ENCODE peak calls at places on chromosome 20, in four cellular contexts. One of them, this sample, is unnamed.

GRCh38 chr20:33261465-33261864 is 21.5 kb upstream of the BPIFB1 start:
- DNase-seq in breast epithelium: no peak
- DNase-seq in GM23338: peak
- DNase-seq in stomach: no peak
- DNase-seq in this sample: no peak

GRCh38 chr20:6780414-6780813 is 12.9 kb downstream of the BMP2 start:
- DNase-seq in GM23338: no peak
- DNase-seq in stomach: no peak
- DNase-seq in breast epithelium: no peak
- DNase-seq in this sample: no peak

GRCh38 chr20:6026051-6026450 is 27.8 kb downstream of the LRRN4 start:
- DNase-seq in GM23338: no peak
- DNase-seq in stomach: no peak
- DNase-seq in breast epithelium: no peak
- DNase-seq in this sample: no peak

GRCh38 chr20:7741866-7742265 is 198.4 kb downstream of the HAO1 start:
- DNase-seq in breast epithelium: no peak
- DNase-seq in stomach: no peak
- DNase-seq in GM23338: no peak
- DNase-seq in this sample: no peak

GRCh38 chr20:61162506-61162905 is 89.6 kb upstream of the CDH4 start:
- DNase-seq in stomach: no peak
- DNase-seq in breast epithelium: no peak
- DNase-seq in GM23338: no peak
- DNase-seq in this sample: no peak

GRCh38 chr20:15582146-15582776 is 991.0 kb downstream of the KIF16B start:
- DNase-seq in GM23338: no peak
- DNase-seq in breast epithelium: no peak
- DNase-seq in stomach: no peak
- DNase-seq in this sample: no peak

GRCh38 chr20:62198931-62199330 is 16.1 kb downstream of the MTG2 start:
- DNase-seq in GM23338: no peak
- DNase-seq in stomach: no peak
- DNase-seq in breast epithelium: no peak
- DNase-seq in this sample: peak

GRCh38 chr20:46852313-46852712 is 42.3 kb upstream of the EYA2 start:
- DNase-seq in breast epithelium: no peak
- DNase-seq in stomach: no peak
- DNase-seq in GM23338: no peak
- DNase-seq in this sample: no peak

GRCh38 chr20:16966276-16966880 is 218.2 kb downstream of the OTOR start:
- DNase-seq in GM23338: no peak
- DNase-seq in breast epithelium: no peak
- DNase-seq in stomach: no peak
- DNase-seq in this sample: no peak

GRCh38 chr20:46994341-46994740 is 99.7 kb downstream of the EYA2 start:
- DNase-seq in breast epithelium: no peak
- DNase-seq in GM23338: no peak
- DNase-seq in stomach: peak
- DNase-seq in this sample: peak

GRCh38 chr20:33419140-33419974 is 18.0 kb upstream of the CDK5RAP1 start:
- DNase-seq in GM23338: no peak
- DNase-seq in breast epithelium: no peak
- DNase-seq in stomach: no peak
- DNase-seq in this sample: no peak

GRCh38 chr20:5535211-5535756 is 214.9 kb upstream of the SHLD1 start:
- DNase-seq in stomach: no peak
- DNase-seq in GM23338: no peak
- DNase-seq in breast epithelium: no peak
- DNase-seq in this sample: no peak

GRCh38 chr20:5041433-5041832 is 40.1 kb upstream of the SLC23A2 start:
- DNase-seq in stomach: no peak
- DNase-seq in breast epithelium: no peak
- DNase-seq in GM23338: peak
- DNase-seq in this sample: no peak

GRCh38 chr20:59945731-59946130 is 5.5 kb downstream of the FAM217B start:
- DNase-seq in breast epithelium: no peak
- DNase-seq in stomach: no peak
- DNase-seq in GM23338: peak
- DNase-seq in this sample: no peak

GRCh38 chr20:9867196-9867980 is 28.5 kb upstream of the PAK5 start:
- DNase-seq in stomach: no peak
- DNase-seq in GM23338: no peak
- DNase-seq in breast epithelium: no peak
- DNase-seq in this sample: no peak

GRCh38 chr20:4171538-4172116 is 156.3 kb upstream of the RNF24 start:
- DNase-seq in stomach: no peak
- DNase-seq in GM23338: peak
- DNase-seq in breast epithelium: no peak
- DNase-seq in this sample: no peak

GRCh38 chr20:17995967-17996819 is 27.4 kb downstream of the MGME1 start:
- DNase-seq in GM23338: peak
- DNase-seq in stomach: no peak
- DNase-seq in breast epithelium: no peak
- DNase-seq in this sample: peak

GRCh38 chr20:39289316-39289715 is 327.2 kb downstream of the DHX35 start:
- DNase-seq in stomach: no peak
- DNase-seq in breast epithelium: no peak
- DNase-seq in GM23338: peak
- DNase-seq in this sample: no peak
- TF ChIP-seq CTCF in stomach: no peak
- TF ChIP-seq CTCF in breast epithelium: no peak
- TF ChIP-seq CTCF in GM23338: peak
- TF ChIP-seq CTCF in this sample: no peak

GRCh38 chr20:24469116-24470030 is at the start of gene SYNDIG1:
- DNase-seq in breast epithelium: no peak
- DNase-seq in GM23338: peak
- DNase-seq in stomach: no peak
- DNase-seq in this sample: no peak
- H3K4me3 ChIP-seq in breast epithelium: peak
- H3K4me3 ChIP-seq in GM23338: peak
- H3K4me3 ChIP-seq in stomach: peak
- H3K4me3 ChIP-seq in this sample: peak

GRCh38 chr20:21050710-21051109 is 55.4 kb downstream of the LINC00237 start:
- DNase-seq in GM23338: no peak
- DNase-seq in breast epithelium: no peak
- DNase-seq in stomach: no peak
- DNase-seq in this sample: no peak

GRCh38 chr20:21052241-21052640 is 53.9 kb downstream of the LINC00237 start:
- DNase-seq in stomach: no peak
- DNase-seq in GM23338: no peak
- DNase-seq in breast epithelium: no peak
- DNase-seq in this sample: no peak

GRCh38 chr20:21046413-21047070 is 59.6 kb downstream of the LINC00237 start:
- DNase-seq in GM23338: no peak
- DNase-seq in breast epithelium: no peak
- DNase-seq in stomach: no peak
- DNase-seq in this sample: no peak

GRCh38 chr20:21047981-21048380 is 58.2 kb downstream of the LINC00237 start:
- DNase-seq in stomach: no peak
- DNase-seq in GM23338: no peak
- DNase-seq in breast epithelium: no peak
- DNase-seq in this sample: no peak

DNA sequence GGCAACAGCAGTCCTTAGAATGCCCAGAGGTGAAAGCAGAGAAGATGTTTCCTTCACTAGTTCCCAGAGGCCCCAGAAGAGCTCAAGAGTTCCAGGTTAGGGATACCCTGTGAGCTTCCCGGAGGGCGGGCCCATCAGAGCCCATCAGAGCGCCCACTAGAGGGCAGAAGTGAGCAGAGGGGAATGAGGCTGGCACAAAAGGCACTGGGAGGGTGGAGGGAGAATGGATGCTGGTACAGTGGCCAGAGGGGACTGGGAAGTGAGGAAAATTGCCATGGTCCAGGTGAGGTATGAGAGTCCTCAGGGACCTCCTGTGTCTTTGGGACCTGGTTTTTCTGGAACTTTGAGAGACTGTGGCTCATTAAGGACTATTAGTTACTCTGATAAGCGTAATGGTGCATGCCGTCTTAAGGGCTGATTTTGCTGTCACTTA is 57.3 kb downstream of the LINC00237 start:
- DNase-seq in GM23338: peak
- DNase-seq in breast epithelium: no peak
- DNase-seq in stomach: peak
- DNase-seq in this sample: peak
- TF ChIP-seq CTCF in GM23338: peak
- TF ChIP-seq CTCF in breast epithelium: peak
- TF ChIP-seq CTCF in stomach: no peak
- TF ChIP-seq CTCF in this sample: peak

DNA sequence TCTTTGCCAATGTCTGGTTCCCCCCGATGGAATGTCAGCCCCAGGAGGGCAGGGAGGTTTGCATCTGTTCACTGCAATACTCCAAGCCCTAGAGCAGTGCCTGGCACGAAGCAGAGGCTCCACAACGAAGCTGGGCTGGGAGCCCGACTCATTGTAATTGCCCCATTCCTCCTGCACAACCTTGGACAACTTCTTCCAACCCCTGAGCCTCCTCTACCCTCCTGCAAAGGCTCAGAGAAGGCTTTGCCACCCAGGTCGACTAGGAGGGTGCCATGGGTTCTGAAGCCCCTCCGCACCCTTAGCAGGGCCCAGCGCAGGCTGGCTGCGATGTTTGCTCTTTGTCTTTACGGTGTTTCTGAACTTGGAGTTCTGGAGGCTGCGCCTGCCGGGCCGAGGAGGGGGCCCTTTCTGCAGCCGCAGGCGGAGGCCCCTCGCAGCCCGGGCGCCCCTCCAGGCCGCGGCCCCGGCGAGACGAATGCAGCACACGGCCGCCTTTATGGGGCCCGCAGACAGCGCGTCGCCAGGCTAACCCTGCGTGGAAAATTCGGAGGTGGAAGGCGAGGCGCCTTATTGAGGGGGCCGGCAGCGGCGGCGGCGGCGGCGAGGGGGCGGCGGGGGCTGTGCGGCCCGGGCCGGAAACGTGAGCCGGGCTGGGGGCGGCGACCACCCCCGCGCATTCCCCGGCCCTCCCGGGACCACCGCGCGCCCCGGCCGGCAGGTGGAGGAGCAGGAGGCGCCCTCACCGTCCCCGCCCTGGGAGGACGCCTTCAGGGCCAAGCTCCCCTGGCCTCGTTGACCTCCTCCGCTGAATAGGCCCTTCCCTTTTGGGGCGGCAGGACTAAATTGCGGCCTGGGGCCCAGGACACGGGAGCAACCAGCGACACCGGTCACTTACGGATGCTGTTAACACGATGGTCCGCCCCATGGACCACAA is 27.0 kb downstream of the SNAI1 start:
- DNase-seq in stomach: no peak
- DNase-seq in breast epithelium: no peak
- DNase-seq in GM23338: peak
- DNase-seq in this sample: no peak
- H3K4me3 ChIP-seq in stomach: peak
- H3K4me3 ChIP-seq in breast epithelium: no peak
- H3K4me3 ChIP-seq in GM23338: peak
- H3K4me3 ChIP-seq in this sample: no peak

GRCh38 chr20:48722737-48723191 is 105.0 kb downstream of the PREX1 start:
- DNase-seq in GM23338: peak
- DNase-seq in stomach: peak
- DNase-seq in breast epithelium: no peak
- DNase-seq in this sample: peak
- TF ChIP-seq CTCF in GM23338: no peak
- TF ChIP-seq CTCF in stomach: no peak
- TF ChIP-seq CTCF in breast epithelium: no peak
- TF ChIP-seq CTCF in this sample: no peak

DNA sequence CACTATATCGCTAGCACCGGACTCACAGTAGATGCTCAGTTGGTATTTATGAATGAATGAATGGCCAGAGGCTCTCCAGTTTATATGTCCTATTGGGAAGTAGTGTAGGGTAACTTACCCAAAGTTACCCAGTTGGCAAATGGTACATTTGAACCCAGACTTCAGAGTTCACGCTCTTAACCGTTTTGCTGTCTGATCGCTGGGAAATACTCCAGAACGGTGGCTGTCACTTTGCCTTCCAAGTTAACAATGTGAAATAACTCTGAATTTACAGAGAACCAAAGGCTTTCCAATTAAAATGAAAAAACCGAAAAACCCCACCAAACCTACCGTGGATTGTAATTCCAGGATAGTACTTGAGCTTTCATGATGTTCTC is 1.6 kb downstream of the VAPB start:
- DNase-seq in GM23338: no peak
- DNase-seq in breast epithelium: no peak
- DNase-seq in stomach: no peak
- DNase-seq in this sample: no peak
- H3K4me3 ChIP-seq in GM23338: peak
- H3K4me3 ChIP-seq in breast epithelium: no peak
- H3K4me3 ChIP-seq in stomach: no peak
- H3K4me3 ChIP-seq in this sample: no peak

GRCh38 chr20:54197621-54198604 is 10.0 kb upstream of the PFDN4 start:
- DNase-seq in stomach: no peak
- DNase-seq in GM23338: peak
- DNase-seq in breast epithelium: no peak
- DNase-seq in this sample: no peak
- TF ChIP-seq CTCF in stomach: no peak
- TF ChIP-seq CTCF in GM23338: peak
- TF ChIP-seq CTCF in breast epithelium: peak
- TF ChIP-seq CTCF in this sample: no peak

DNA sequence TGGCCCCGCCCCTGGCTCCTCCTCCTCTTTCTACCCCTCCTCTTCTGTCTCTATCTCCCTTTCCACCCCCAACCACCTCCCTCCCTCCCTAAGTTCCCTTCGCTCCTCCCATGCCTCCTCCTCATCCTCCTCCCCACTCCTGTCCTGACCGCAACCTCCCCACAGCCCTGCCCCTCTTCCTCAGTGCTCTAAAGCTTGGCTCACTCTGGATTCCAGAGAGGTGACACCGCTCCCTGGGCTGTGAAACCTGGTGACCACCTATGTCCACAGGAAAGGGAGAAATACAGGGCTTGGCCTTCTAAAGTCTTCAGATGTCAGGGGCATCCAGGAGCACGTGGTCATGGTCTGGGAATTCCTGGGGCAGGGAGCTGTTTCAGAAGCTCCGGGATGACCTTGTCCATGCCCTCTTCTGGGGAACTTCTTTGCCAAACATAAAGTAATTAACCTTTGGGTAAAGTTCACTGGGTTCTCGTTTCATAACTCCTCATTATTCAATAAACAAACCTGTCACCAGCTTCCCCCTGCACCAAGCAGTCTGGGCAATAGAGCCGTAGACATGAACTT is 345 bp upstream of the CST5 start:
- DNase-seq in GM23338: no peak
- DNase-seq in breast epithelium: no peak
- DNase-seq in stomach: no peak
- DNase-seq in this sample: no peak
- H3K4me3 ChIP-seq in GM23338: no peak
- H3K4me3 ChIP-seq in breast epithelium: no peak
- H3K4me3 ChIP-seq in stomach: no peak
- H3K4me3 ChIP-seq in this sample: no peak